ENCODE peak calls at places on chromosome 17, in seven cellular contexts. W is neural progenitor cell, L is PC-9, S is foreskin fibroblast, Y is mammary epithelial cell, F is upper lobe of right lung, G is NB4. Q is an unnamed sample.

GRCh38 chr17:14882131-14882530 is 383.0 kb downstream of the PMP22 start:
- DNase-seq in W (no peak), L (no peak), Y (no peak), G (no peak), S (peak), F (no peak), Q (no peak)

GRCh38 chr17:6714315-6714874 is 1.2 kb upstream of the SLC13A5 start:
- DNase-seq in Y (no peak), G (no peak), S (no peak), W (no peak), F (no peak), L (no peak), Q (no peak)

GRCh38 chr17:70713694-70714093 is 544.4 kb downstream of the KCNJ2 start:
- DNase-seq in S (no peak), L (no peak), W (no peak), G (no peak), F (no peak), Y (no peak), Q (no peak)

GRCh38 chr17:8894189-8894611 is 26.7 kb upstream of the PIK3R6 start:
- DNase-seq in F (peak), Y (no peak), W (peak), S (no peak), L (no peak), G (no peak), Q (no peak)

GRCh38 chr17:10616502-10617119 is 40.5 kb downstream of the MYH3 start:
- DNase-seq in S (peak), W (peak), G (peak), Y (peak), F (peak), L (no peak), Q (no peak)

GRCh38 chr17:3667366-3668278 is 756 bp downstream of the TAX1BP3 start:
- DNase-seq in W (peak), L (peak), G (peak), S (peak), Y (peak), F (peak), Q (peak)

GRCh38 chr17:64507418-64507766 is 615 bp downstream of the CEP95 start:
- DNase-seq in Y (peak), L (peak), W (peak), S (peak), F (no peak), G (peak), Q (no peak)

GRCh38 chr17:45681706-45682105 is 102.4 kb upstream of the CRHR1 start:
- DNase-seq in S (no peak), G (no peak), Y (no peak), W (no peak), F (no peak), L (no peak), Q (no peak)

GRCh38 chr17:19659366-19660177 is 11.0 kb downstream of the ALDH3A2 start:
- DNase-seq in L (no peak), Y (no peak), S (no peak), G (no peak), F (no peak), W (no peak), Q (no peak)

GRCh38 chr17:57071991-57072944 is 12.8 kb upstream of the AKAP1 start:
- DNase-seq in W (no peak), S (no peak), F (no peak), Y (no peak), G (no peak), L (no peak), Q (no peak)

GRCh38 chr17:2213291-2213960 is 90.2 kb downstream of the SMG6 start:
- DNase-seq in Y (no peak), F (no peak), G (no peak), W (no peak), L (no peak), S (peak), Q (no peak)
- H3K4me3 ChIP-seq in Y (no peak), F (no peak), G (no peak), W (no peak), L (no peak), S (peak), Q (peak)

GRCh38 chr17:38605852-38606645 is at the start of gene SRCIN1:
- DNase-seq in G (peak), Y (peak), W (peak), L (no peak), S (peak), F (peak), Q (no peak)

GRCh38 chr17:38605230-38605851 is 411 bp downstream of the SRCIN1 start:
- DNase-seq in F (no peak), S (no peak), L (no peak), W (peak), Y (no peak), G (peak), Q (no peak)

GRCh38 chr17:38604479-38605229 is 1.1 kb downstream of the SRCIN1 start:
- DNase-seq in S (no peak), F (no peak), L (no peak), W (peak), Y (no peak), G (peak), Q (no peak)

GRCh38 chr17:38608648-38609047 is 2.9 kb upstream of the SRCIN1 start:
- DNase-seq in Y (peak), L (peak), F (peak), G (no peak), W (no peak), S (no peak), Q (no peak)

DNA sequence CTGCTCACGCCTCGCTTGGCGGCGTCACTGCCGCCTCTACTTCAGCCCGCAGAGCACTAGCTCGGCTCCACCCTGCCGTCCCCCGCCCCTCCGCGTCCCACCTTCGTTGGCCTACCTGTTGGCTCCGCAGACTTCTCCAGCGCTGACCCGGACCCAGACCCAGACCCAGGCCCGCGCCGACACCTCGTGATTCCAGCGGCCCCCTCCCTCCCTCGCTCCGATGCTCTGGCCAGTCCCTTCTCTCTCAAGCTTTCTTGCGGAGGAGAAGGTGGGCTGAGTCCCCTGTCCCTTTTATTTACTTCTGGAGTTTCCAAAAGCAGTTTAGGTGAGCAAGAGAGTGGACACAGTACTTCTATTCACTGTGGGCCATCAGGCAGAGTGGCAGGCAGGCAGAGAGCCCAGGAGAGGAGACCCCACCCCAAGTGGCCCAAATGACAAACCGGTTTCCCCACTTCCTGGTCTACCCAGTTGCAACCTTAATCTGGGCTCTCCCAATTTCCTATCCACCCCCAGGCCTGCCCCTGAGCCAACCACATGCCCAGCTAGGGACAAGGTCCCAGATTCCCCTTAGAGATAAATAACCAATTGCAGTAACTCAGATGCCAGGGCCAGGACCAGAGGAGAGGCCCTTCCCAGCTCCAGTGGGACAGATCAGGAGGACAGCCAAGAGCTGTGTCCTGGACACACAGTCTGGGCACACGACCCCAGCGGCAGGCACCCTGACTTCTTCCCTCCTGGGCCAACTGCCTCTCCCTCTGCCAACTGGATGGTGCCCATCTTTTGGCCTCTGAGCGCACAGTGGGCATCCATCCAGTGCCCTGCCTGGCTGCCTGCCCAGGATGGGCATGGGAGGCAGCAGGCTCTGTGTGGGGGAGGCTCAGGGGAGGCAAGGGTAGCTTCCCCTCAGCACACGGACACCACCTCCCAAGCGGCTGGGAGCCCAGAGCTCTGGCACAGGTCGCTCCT is 1.2 kb upstream of the SRCIN1 start:
- DNase-seq in G (no peak), F (no peak), L (peak), W (no peak), S (no peak), Y (no peak), Q (no peak)
- H3K4me3 ChIP-seq in G (no peak), F (peak), L (peak), W (peak), S (no peak), Y (no peak), Q (no peak)

GRCh38 chr17:78040561-78041400 is 82.3 kb downstream of the TNRC6C start:
- DNase-seq in S (peak), L (no peak), Y (peak), W (no peak), G (no peak), F (peak), Q (no peak)
- H3K4me3 ChIP-seq in S (peak), L (no peak), Y (peak), W (no peak), G (no peak), F (peak), Q (peak)

DNA sequence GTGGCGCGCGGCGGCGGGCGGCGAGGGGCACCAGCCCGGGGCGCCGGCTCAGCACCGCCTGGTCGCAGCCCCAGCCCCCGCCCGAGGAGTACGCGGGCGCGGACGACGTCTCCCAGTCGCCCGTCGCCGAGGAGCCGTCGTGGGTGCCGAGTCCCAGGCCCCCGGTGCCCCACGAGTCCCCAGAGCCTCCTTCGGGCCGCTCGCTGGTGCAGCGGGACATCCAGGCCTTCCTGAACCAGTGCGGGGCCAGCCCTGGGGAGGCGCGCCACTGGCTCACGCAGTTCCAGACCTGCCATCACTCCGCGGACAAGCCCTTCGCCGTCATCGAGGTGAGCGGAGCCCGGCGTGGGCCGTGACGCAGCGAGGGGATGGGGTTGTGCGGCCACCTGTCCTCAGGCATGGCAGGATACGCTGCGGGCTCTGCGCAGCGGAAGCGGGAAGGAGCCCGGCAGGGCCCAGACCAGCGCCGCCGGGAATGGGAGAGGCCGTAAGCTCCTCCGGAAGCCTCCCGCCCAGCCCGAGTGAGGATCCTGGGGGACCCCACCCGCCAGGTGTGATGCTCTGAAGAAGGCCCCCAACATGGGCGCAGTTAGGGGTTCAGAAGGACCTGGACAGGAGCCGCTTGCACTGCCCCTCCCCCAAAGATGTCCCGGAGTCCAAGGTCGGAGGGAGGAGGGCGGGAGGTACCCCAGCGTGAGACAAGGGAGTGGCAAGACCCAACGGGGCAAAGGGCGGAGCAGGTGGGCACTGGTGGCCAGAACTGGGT is 522 bp downstream of the NAGS start:
- DNase-seq in G (no peak), Y (no peak), F (peak), W (peak), S (peak), L (no peak), Q (no peak)
- H3K4me3 ChIP-seq in G (no peak), Y (no peak), F (peak), W (peak), S (peak), L (no peak), Q (peak)

GRCh38 chr17:78921437-78921971 is 3.7 kb downstream of the TIMP2 start:
- DNase-seq in W (no peak), Y (no peak), S (peak), G (no peak), L (no peak), F (no peak), Q (no peak)

GRCh38 chr17:78919816-78920516 is 5.2 kb downstream of the TIMP2 start:
- DNase-seq in W (no peak), Y (no peak), S (no peak), G (no peak), L (no peak), F (no peak), Q (no peak)

GRCh38 chr17:78918979-78919378 is 6.2 kb downstream of the TIMP2 start:
- DNase-seq in L (no peak), S (no peak), Y (no peak), G (no peak), W (no peak), F (no peak), Q (no peak)

GRCh38 chr17:78922876-78923498 is 2.2 kb downstream of the TIMP2 start:
- DNase-seq in G (peak), W (no peak), L (no peak), S (no peak), Y (no peak), F (no peak), Q (no peak)

DNA sequence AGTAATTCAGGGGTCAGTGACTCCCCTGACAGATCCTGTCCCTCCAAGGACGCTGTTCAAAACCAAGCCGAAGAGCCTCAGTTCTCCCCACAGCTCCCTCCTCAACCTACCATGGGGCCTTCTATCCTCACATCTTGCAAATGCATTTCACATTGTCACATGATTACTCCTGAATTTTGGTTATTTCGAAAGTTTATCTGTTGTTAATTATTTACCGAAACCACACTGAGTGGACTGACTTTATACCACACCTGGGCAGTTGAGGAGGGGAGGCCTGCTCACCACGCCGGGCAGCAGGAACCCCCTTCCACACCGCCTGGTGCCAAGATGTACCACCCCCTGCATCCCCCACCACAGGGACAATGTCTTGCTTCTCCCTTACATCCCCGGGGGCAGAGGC is 4.7 kb downstream of the TIMP2 start:
- DNase-seq in W (no peak), S (no peak), L (no peak), F (no peak), G (no peak), Y (no peak), Q (no peak)
- H3K4me3 ChIP-seq in W (no peak), S (peak), L (no peak), F (no peak), G (no peak), Y (no peak), Q (no peak)

DNA sequence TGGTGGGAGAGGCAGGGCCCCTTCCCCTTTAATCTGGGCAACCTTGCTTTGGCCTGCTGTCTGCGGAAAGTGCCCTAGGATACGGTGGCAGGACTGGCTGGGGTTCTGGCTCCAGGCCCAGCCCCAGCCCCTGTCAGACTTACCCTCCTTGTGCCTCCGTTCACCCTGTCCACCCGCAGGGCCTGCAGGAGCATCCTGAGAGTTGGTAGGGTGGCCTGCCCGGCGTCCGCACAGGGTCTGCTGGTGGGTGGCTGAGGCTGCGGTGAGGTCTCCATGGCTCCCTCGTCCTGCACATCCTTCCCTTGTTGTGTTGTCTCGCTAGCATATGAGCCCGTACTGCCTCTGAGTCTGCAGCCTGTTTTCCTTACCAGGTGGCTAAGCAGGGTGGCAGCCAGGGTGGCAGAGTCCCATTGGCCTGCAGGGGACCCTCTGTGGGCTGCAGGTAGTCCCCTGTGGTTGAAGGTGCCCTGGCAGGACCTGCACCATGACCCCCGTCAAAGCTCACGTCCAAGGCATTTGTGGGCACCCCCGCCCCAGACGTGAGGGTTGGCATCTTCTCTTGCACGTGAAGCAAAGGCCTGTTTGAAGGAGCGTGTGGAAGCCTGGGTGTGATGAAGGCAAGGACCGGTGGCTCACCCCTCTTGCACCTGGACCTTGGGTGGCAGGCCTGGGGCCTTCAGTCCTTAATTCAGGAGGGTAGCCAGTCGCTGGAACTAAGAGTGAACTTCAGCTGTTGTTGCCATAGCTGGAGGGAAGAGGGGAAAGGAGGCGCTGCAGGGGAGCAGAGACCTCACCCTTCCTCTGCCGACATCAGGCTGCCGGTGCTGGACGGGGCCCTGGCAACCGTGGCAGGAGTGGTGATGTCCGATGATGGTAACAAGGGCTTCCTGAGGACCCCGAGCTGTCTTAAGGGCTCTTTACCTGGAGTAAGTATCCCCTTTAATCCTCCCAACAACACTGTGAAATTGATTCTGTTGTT is 293.7 kb downstream of the SEC14L1 start:
- DNase-seq in Y (no peak), L (no peak), S (no peak), G (no peak), F (no peak), W (no peak), Q (no peak)
- H3K4me3 ChIP-seq in Y (no peak), L (no peak), S (peak), G (no peak), F (no peak), W (no peak), Q (no peak)

DNA sequence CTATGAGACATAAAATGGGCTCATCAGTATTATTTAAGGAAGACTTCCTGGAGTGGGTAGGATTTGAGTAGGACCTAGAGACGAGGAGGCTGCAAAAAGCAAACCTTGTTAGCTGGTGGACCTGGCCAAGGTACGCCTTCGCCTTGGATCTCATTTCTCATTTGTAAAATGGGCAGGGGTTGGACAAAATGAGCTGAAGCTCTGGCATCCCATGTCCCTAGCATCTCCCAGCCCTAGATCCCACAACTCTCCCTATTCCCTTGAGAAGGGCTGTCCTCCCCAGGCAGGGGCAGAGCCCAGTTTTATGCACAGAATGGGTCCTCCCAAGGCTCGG is 306 bp upstream of the SPATA20 start:
- DNase-seq in L (no peak), S (no peak), Y (no peak), F (no peak), G (no peak), W (no peak), Q (no peak)
- H3K4me3 ChIP-seq in L (peak), S (no peak), Y (no peak), F (peak), G (no peak), W (no peak), Q (peak)

Q was measured in skeletal muscle cell.